ENCODE peak calls at places on chromosomes 2 and 18, in seven cellular contexts. One of them, this sample, is unnamed.

GRCh38 chr2:60948926-60949579 is 67.7 kb downstream of the REL start:
- DNase-seq in stimulated activated CD8-positive, alpha-beta memory T cell treated with anti-CD3 and anti-CD28 coated beads, Interleukin-15, amount 100 ng/mL, for 1 hour: no peak
- DNase-seq in SW 1271: no peak
- DNase-seq in RCC 7860: no peak
- DNase-seq in activated CD8-positive, alpha-beta memory T cell treated with anti-CD3 and anti-CD28 coated beads for 1 hour: no peak
- DNase-seq in stimulated activated CD4-positive, alpha-beta T cell treated with anti-CD3 and anti-CD28 coated beads, Interleukin-1b, Interleukin-23, amount 100 ng/mL, for 24 hours: no peak
- DNase-seq in CD8-positive, alpha-beta memory T cell: no peak
- DNase-seq in this sample: no peak

GRCh38 chr2:16043627-16044026 is 103.3 kb downstream of the MYCN start:
- DNase-seq in stimulated activated CD8-positive, alpha-beta memory T cell treated with anti-CD3 and anti-CD28 coated beads, Interleukin-15, amount 100 ng/mL, for 1 hour: no peak
- DNase-seq in SW 1271: no peak
- DNase-seq in RCC 7860: no peak
- DNase-seq in activated CD8-positive, alpha-beta memory T cell treated with anti-CD3 and anti-CD28 coated beads for 1 hour: no peak
- DNase-seq in stimulated activated CD4-positive, alpha-beta T cell treated with anti-CD3 and anti-CD28 coated beads, Interleukin-1b, Interleukin-23, amount 100 ng/mL, for 24 hours: no peak
- DNase-seq in CD8-positive, alpha-beta memory T cell: no peak
- DNase-seq in this sample: no peak

GRCh38 chr2:98445167-98445522 is 487 bp downstream of the INPP4A start:
- DNase-seq in stimulated activated CD8-positive, alpha-beta memory T cell treated with anti-CD3 and anti-CD28 coated beads, Interleukin-15, amount 100 ng/mL, for 1 hour: no peak
- DNase-seq in SW 1271: no peak
- DNase-seq in RCC 7860: no peak
- DNase-seq in activated CD8-positive, alpha-beta memory T cell treated with anti-CD3 and anti-CD28 coated beads for 1 hour: no peak
- DNase-seq in stimulated activated CD4-positive, alpha-beta T cell treated with anti-CD3 and anti-CD28 coated beads, Interleukin-1b, Interleukin-23, amount 100 ng/mL, for 24 hours: no peak
- DNase-seq in CD8-positive, alpha-beta memory T cell: no peak
- DNase-seq in this sample: no peak

GRCh38 chr2:237510502-237511217 is 23.6 kb downstream of the MLPH start:
- DNase-seq in stimulated activated CD8-positive, alpha-beta memory T cell treated with anti-CD3 and anti-CD28 coated beads, Interleukin-15, amount 100 ng/mL, for 1 hour: no peak
- DNase-seq in SW 1271: no peak
- DNase-seq in RCC 7860: no peak
- DNase-seq in activated CD8-positive, alpha-beta memory T cell treated with anti-CD3 and anti-CD28 coated beads for 1 hour: no peak
- DNase-seq in stimulated activated CD4-positive, alpha-beta T cell treated with anti-CD3 and anti-CD28 coated beads, Interleukin-1b, Interleukin-23, amount 100 ng/mL, for 24 hours: no peak
- DNase-seq in CD8-positive, alpha-beta memory T cell: no peak
- DNase-seq in this sample: no peak

GRCh38 chr2:146990311-146990781 is 854.5 kb upstream of the ACVR2A start:
- DNase-seq in stimulated activated CD8-positive, alpha-beta memory T cell treated with anti-CD3 and anti-CD28 coated beads, Interleukin-15, amount 100 ng/mL, for 1 hour: no peak
- DNase-seq in SW 1271: no peak
- DNase-seq in RCC 7860: no peak
- DNase-seq in activated CD8-positive, alpha-beta memory T cell treated with anti-CD3 and anti-CD28 coated beads for 1 hour: no peak
- DNase-seq in stimulated activated CD4-positive, alpha-beta T cell treated with anti-CD3 and anti-CD28 coated beads, Interleukin-1b, Interleukin-23, amount 100 ng/mL, for 24 hours: no peak
- DNase-seq in CD8-positive, alpha-beta memory T cell: no peak
- DNase-seq in this sample: no peak

GRCh38 chr18:69956655-69957054 is 9.0 kb upstream of the CD226 start:
- DNase-seq in stimulated activated CD8-positive, alpha-beta memory T cell treated with anti-CD3 and anti-CD28 coated beads, Interleukin-15, amount 100 ng/mL, for 1 hour: no peak
- DNase-seq in SW 1271: no peak
- DNase-seq in RCC 7860: no peak
- DNase-seq in activated CD8-positive, alpha-beta memory T cell treated with anti-CD3 and anti-CD28 coated beads for 1 hour: no peak
- DNase-seq in stimulated activated CD4-positive, alpha-beta T cell treated with anti-CD3 and anti-CD28 coated beads, Interleukin-1b, Interleukin-23, amount 100 ng/mL, for 24 hours: no peak
- DNase-seq in CD8-positive, alpha-beta memory T cell: no peak
- DNase-seq in this sample: no peak

GRCh38 chr2:101743288-101743687 is 45.8 kb downstream of the MAP4K4 start:
- DNase-seq in stimulated activated CD8-positive, alpha-beta memory T cell treated with anti-CD3 and anti-CD28 coated beads, Interleukin-15, amount 100 ng/mL, for 1 hour: no peak
- DNase-seq in SW 1271: no peak
- DNase-seq in RCC 7860: no peak
- DNase-seq in activated CD8-positive, alpha-beta memory T cell treated with anti-CD3 and anti-CD28 coated beads for 1 hour: no peak
- DNase-seq in stimulated activated CD4-positive, alpha-beta T cell treated with anti-CD3 and anti-CD28 coated beads, Interleukin-1b, Interleukin-23, amount 100 ng/mL, for 24 hours: no peak
- DNase-seq in CD8-positive, alpha-beta memory T cell: no peak
- DNase-seq in this sample: no peak

GRCh38 chr2:64214281-64215115 is 70.3 kb upstream of the PELI1 start:
- DNase-seq in stimulated activated CD8-positive, alpha-beta memory T cell treated with anti-CD3 and anti-CD28 coated beads, Interleukin-15, amount 100 ng/mL, for 1 hour: no peak
- DNase-seq in SW 1271: no peak
- DNase-seq in RCC 7860: no peak
- DNase-seq in activated CD8-positive, alpha-beta memory T cell treated with anti-CD3 and anti-CD28 coated beads for 1 hour: no peak
- DNase-seq in stimulated activated CD4-positive, alpha-beta T cell treated with anti-CD3 and anti-CD28 coated beads, Interleukin-1b, Interleukin-23, amount 100 ng/mL, for 24 hours: no peak
- DNase-seq in CD8-positive, alpha-beta memory T cell: no peak
- DNase-seq in this sample: no peak

GRCh38 chr2:164620873-164621760 is at the start of gene GRB14:
- DNase-seq in stimulated activated CD8-positive, alpha-beta memory T cell treated with anti-CD3 and anti-CD28 coated beads, Interleukin-15, amount 100 ng/mL, for 1 hour: no peak
- DNase-seq in SW 1271: no peak
- DNase-seq in RCC 7860: peak
- DNase-seq in activated CD8-positive, alpha-beta memory T cell treated with anti-CD3 and anti-CD28 coated beads for 1 hour: no peak
- DNase-seq in stimulated activated CD4-positive, alpha-beta T cell treated with anti-CD3 and anti-CD28 coated beads, Interleukin-1b, Interleukin-23, amount 100 ng/mL, for 24 hours: no peak
- DNase-seq in CD8-positive, alpha-beta memory T cell: no peak
- DNase-seq in this sample: no peak

GRCh38 chr2:146917430-146918037 is 927.3 kb upstream of the ACVR2A start:
- DNase-seq in stimulated activated CD8-positive, alpha-beta memory T cell treated with anti-CD3 and anti-CD28 coated beads, Interleukin-15, amount 100 ng/mL, for 1 hour: no peak
- DNase-seq in SW 1271: no peak
- DNase-seq in RCC 7860: no peak
- DNase-seq in activated CD8-positive, alpha-beta memory T cell treated with anti-CD3 and anti-CD28 coated beads for 1 hour: no peak
- DNase-seq in stimulated activated CD4-positive, alpha-beta T cell treated with anti-CD3 and anti-CD28 coated beads, Interleukin-1b, Interleukin-23, amount 100 ng/mL, for 24 hours: no peak
- DNase-seq in CD8-positive, alpha-beta memory T cell: no peak
- DNase-seq in this sample: no peak